ENCODE peak calls at places on chromosomes 2 and 18, in five cellular contexts. W is HepG2, R is K562, N is GM12878, X is H1. A is an unnamed sample. For H4K20me1, the result is how much of the 10 kb centered on the place peaks cover.

GRCh38 chr2:23597687-23598086 is 212.7 kb downstream of the KLHL29 start:
- DNase-seq in W (no peak), R (no peak), N (no peak), X (no peak), A (no peak)

GRCh38 chr2:218802595-218802994 is 20.6 kb downstream of the CYP27A1 start:
- DNase-seq in W (no peak), R (no peak), N (peak), X (no peak), A (no peak)

GRCh38 chr2:199470361-199470671 is 12.6 kb upstream of the SATB2 start:
- DNase-seq in W (no peak), R (no peak), N (no peak), X (no peak), A (no peak)

GRCh38 chr2:101463885-101464653 is 10.8 kb downstream of the RFX8 start:
- DNase-seq in W (no peak), R (no peak), N (no peak), X (no peak), A (no peak)

GRCh38 chr2:12881952-12882351 is 165.2 kb downstream of the TRIB2 start:
- DNase-seq in W (no peak), R (no peak), N (no peak), X (no peak), A (no peak)

GRCh38 chr2:76080154-76080553 is 369.4 kb upstream of the GCFC2 start:
- DNase-seq in W (peak), R (no peak), N (no peak), X (no peak), A (no peak)

GRCh38 chr2:225756198-225756597 is 356.7 kb downstream of the NYAP2 start:
- DNase-seq in W (no peak), R (no peak), N (no peak), X (no peak), A (no peak)

GRCh38 chr2:71003396-71003795 is 8.7 kb upstream of the TEX261 start:
- DNase-seq in W (no peak), R (no peak), N (no peak), X (no peak), A (no peak)

GRCh38 chr2:135337066-135337465 is 194.0 kb downstream of the ZRANB3 start:
- DNase-seq in W (no peak), R (no peak), N (no peak), X (no peak), A (no peak)

GRCh38 chr2:24971300-24971549 is 530 bp downstream of the DNAJC27 start:
- DNase-seq in W (no peak), R (no peak), N (no peak), X (no peak), A (no peak)

GRCh38 chr18:10401489-10401888 is 52.9 kb upstream of the APCDD1 start:
- DNase-seq in W (no peak), R (no peak), N (no peak), X (no peak), A (no peak)

GRCh38 chr2:73176881-73177644 is 25.3 kb upstream of the NOTO start:
- DNase-seq in W (peak), R (peak), N (no peak), X (peak), A (peak)

GRCh38 chr18:5721924-5722323 is 173.4 kb downstream of the TMEM200C start:
- DNase-seq in W (no peak), R (no peak), N (no peak), X (no peak), A (no peak)

GRCh38 chr2:157809212-157809611 is 66.9 kb downstream of the ACVR1 start:
- DNase-seq in W (no peak), R (no peak), N (no peak), X (no peak), A (no peak)

GRCh38 chr2:31011565-31011964 is 126.7 kb downstream of the GALNT14 start:
- DNase-seq in W (no peak), R (no peak), N (no peak), X (no peak), A (no peak)

GRCh38 chr18:5894613-5895299 is 566 bp downstream of the TMEM200C start:
- DNase-seq in W (no peak), R (no peak), N (no peak), X (peak), A (no peak)

GRCh38 chr18:57998461-57998860 is 45.6 kb upstream of the NEDD4L start:
- DNase-seq in W (peak), R (no peak), N (no peak), X (no peak), A (no peak)

GRCh38 chr18:48833701-48834394 is 116.9 kb downstream of the SMAD7 start:
- DNase-seq in W (no peak), R (no peak), N (no peak), X (no peak), A (no peak)

GRCh38 chr18:40259073-40259472 is 1696.0 kb upstream of the PIK3C3 start:
- DNase-seq in W (no peak), R (no peak), N (no peak), X (no peak), A (no peak)

GRCh38 chr2:190334479-190335224 is 8.7 kb upstream of the INPP1 start:
- DNase-seq in W (peak), R (peak), N (no peak), X (no peak), A (no peak)

GRCh38 chr18:10726198-10727068 is 200.6 kb downstream of the NAPG start:
- DNase-seq in W (no peak), R (no peak), N (no peak), X (no peak), A (no peak)

GRCh38 chr2:106816974-106817373 is 69.0 kb downstream of the ST6GAL2 start:
- DNase-seq in W (no peak), R (no peak), N (no peak), X (no peak), A (no peak)

GRCh38 chr2:98378901-98379300 is 32.6 kb downstream of the CNGA3 start:
- DNase-seq in W (no peak), R (no peak), N (no peak), X (peak), A (no peak)

GRCh38 chr2:227890495-227891079 is 19.2 kb downstream of the DAW1 start:
- DNase-seq in W (peak), R (peak), N (peak), X (no peak), A (peak)

GRCh38 chr2:208248601-208249000 is 6.3 kb downstream of the IDH1 start:
- DNase-seq in W (no peak), R (no peak), N (no peak), X (no peak), A (no peak)

GRCh38 chr2:127104881-127105655 is 1.9 kb downstream of the BIN1 start:
- DNase-seq in W (no peak), R (no peak), N (no peak), X (peak), A (no peak)

GRCh38 chr18:62863629-62864028 is 148.3 kb downstream of the PHLPP1 start:
- DNase-seq in W (no peak), R (no peak), N (no peak), X (no peak), A (peak)

GRCh38 chr2:37604716-37605115 is 66.7 kb downstream of the CDC42EP3 start:
- DNase-seq in W (no peak), R (no peak), N (no peak), X (no peak), A (no peak)

GRCh38 chr2:23414876-23415275 is 29.9 kb downstream of the KLHL29 start:
- DNase-seq in W (peak), R (peak), N (no peak), X (no peak), A (no peak)

GRCh38 chr2:1617425-1618021 is 126.8 kb downstream of the PXDN start:
- DNase-seq in W (no peak), R (no peak), N (no peak), X (no peak), A (no peak)

GRCh38 chr18:74539289-74539688 is 5.0 kb downstream of the CNDP1 start:
- DNase-seq in W (no peak), R (no peak), N (no peak), X (no peak), A (no peak)

GRCh38 chr2:133504566-133505505 is 63.4 kb downstream of the NCKAP5 start:
- DNase-seq in W (no peak), R (no peak), N (no peak), X (no peak), A (no peak)

GRCh38 chr18:9898792-9899549 is 13.2 kb downstream of the TXNDC2 start:
- DNase-seq in W (peak), R (peak), N (no peak), X (no peak), A (peak)

GRCh38 chr2:39227628-39228412 is 15.9 kb downstream of the CDKL4 start:
- DNase-seq in W (peak), R (peak), N (peak), X (peak), A (peak)

GRCh38 chr18:7196421-7196820 is 34.5 kb upstream of the LRRC30 start:
- DNase-seq in W (no peak), R (no peak), N (no peak), X (no peak), A (no peak)

GRCh38 chr2:172836386-172837200 is 100.9 kb downstream of the RAPGEF4 start:
- DNase-seq in W (no peak), R (peak), N (no peak), X (no peak), A (peak)

DNA sequence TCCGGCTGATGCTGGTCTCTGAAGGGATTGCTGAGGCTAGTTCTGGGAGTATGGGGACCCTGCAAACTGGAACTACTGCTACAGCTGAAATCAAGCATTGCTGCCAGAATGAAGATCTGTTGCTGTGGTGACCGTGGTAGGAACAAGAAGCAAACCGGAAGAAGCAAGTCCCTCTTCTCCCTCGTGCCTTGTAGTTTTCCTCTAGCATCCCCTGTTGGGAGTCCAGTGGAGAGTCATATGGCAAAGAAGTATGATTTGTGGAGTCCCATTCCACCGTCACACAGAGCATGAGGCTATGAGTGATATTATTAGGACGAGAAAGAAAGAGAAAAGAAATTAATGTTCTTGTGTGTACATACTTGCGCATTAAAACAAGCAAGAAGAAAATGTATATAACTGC is 138.8 kb upstream of the SP5 start:
- DNase-seq in W (peak), R (peak), N (no peak), X (no peak), A (no peak)
- TF ChIP-seq POLR2AphosphoS5 in W (no peak), R (no peak), N (no peak), X (no peak), A (no peak)

GRCh38 chr2:161233858-161234431 is 73.7 kb downstream of the TANK start:
- DNase-seq in W (no peak), R (no peak), N (no peak), X (no peak), A (no peak)
- H4K20me1 ChIP-seq in W (under half), R (under half), N (under half), X (under half), A (under half)

DNA sequence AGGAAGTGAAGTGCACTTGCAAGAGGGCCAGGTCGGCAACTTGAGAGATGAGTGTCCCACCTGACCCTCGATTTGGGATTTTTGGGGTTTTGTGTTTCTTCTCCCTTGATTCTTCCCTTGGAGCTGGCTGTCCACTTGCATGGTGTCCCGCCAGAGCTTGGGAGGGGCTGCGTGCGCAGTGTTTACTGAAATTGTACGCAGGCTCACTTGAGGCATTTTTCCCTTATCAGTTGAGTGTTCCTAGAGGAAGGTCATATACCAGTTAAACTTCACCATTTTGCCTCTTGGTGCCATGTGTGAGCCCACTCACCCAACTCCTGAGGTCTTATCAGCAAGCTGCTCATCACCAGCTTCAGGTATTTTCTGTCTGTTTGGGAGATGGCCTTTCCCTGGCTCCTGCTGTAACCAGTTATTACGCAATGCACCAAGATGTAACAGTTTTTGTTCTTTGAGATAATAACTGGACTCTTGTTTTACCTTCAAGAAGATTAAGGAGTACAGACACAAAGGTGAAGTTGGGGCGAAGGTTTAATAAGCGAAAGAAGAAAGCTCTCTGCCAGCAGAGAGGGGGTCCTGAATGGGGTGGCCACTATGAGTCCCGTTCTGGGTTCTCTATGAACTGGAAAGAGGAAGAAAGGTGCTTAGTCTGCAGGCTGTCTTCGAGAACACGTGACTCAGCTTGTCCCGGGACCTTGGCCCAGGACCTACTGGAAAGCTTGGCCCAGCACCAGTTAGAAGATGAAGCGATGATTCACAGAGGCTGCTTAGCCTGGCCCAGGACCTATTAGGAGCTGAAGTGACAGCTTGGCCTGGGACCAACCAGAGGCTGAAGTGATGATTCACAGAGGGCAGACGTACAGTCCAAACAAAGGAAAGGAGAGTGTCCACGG is 21.5 kb upstream of the TXNL4A start:
- DNase-seq in W (no peak), R (peak), N (no peak), X (no peak), A (peak)
- TF ChIP-seq SP1 in W (no peak), R (no peak), N (no peak), X (no peak), A (peak)

GRCh38 chr2:186544255-186544675 is 45.6 kb upstream of the ITGAV start:
- DNase-seq in W (peak), R (no peak), N (no peak), X (no peak), A (peak)
- TF ChIP-seq POLR2AphosphoS5 in W (no peak), R (no peak), N (no peak), X (no peak), A (no peak)

A was measured in HCT116.